ENCODE peak calls at places on chromosomes 13 and 19, in six cellular contexts. One of them, this sample, is unnamed. For H3K4me1 and H3K36me3, the result is how much of the 10 kb centered on the place peaks cover.

GRCh38 chr13:107373551-107373950 is 805.6 kb upstream of the ARGLU1 start:
- DNase-seq in neuronal stem cell: peak
- DNase-seq in pancreas: no peak
- DNase-seq in naive thymus-derived CD4-positive, alpha-beta T cell: no peak
- DNase-seq in SK-N-SH: no peak
- DNase-seq in endodermal cell: peak
- DNase-seq in this sample: no peak

GRCh38 chr13:62296812-62297211 is 881.2 kb upstream of the PCDH20 start:
- DNase-seq in pancreas: no peak
- DNase-seq in neuronal stem cell: no peak
- DNase-seq in endodermal cell: no peak
- DNase-seq in SK-N-SH: no peak
- DNase-seq in naive thymus-derived CD4-positive, alpha-beta T cell: no peak
- DNase-seq in this sample: no peak

GRCh38 chr19:33040994-33041827 is 23.5 kb downstream of the RHPN2 start:
- DNase-seq in SK-N-SH: no peak
- DNase-seq in neuronal stem cell: no peak
- DNase-seq in endodermal cell: no peak
- DNase-seq in naive thymus-derived CD4-positive, alpha-beta T cell: no peak
- DNase-seq in pancreas: peak
- DNase-seq in this sample: peak

GRCh38 chr13:30884543-30884942 is 21.5 kb upstream of the MEDAG start:
- DNase-seq in neuronal stem cell: no peak
- DNase-seq in SK-N-SH: no peak
- DNase-seq in endodermal cell: no peak
- DNase-seq in pancreas: no peak
- DNase-seq in naive thymus-derived CD4-positive, alpha-beta T cell: no peak
- DNase-seq in this sample: no peak

GRCh38 chr13:114142137-114142550 is 9.7 kb upstream of the RASA3 start:
- DNase-seq in naive thymus-derived CD4-positive, alpha-beta T cell: no peak
- DNase-seq in SK-N-SH: peak
- DNase-seq in endodermal cell: no peak
- DNase-seq in pancreas: no peak
- DNase-seq in neuronal stem cell: no peak
- DNase-seq in this sample: no peak

GRCh38 chr19:49786432-49786831 is 19.6 kb downstream of the AP2A1 start:
- DNase-seq in SK-N-SH: no peak
- DNase-seq in endodermal cell: no peak
- DNase-seq in pancreas: no peak
- DNase-seq in naive thymus-derived CD4-positive, alpha-beta T cell: no peak
- DNase-seq in neuronal stem cell: no peak
- DNase-seq in this sample: no peak

GRCh38 chr13:94079876-94080275 is 399.6 kb downstream of the DCT start:
- DNase-seq in pancreas: no peak
- DNase-seq in naive thymus-derived CD4-positive, alpha-beta T cell: no peak
- DNase-seq in endodermal cell: no peak
- DNase-seq in SK-N-SH: no peak
- DNase-seq in neuronal stem cell: no peak
- DNase-seq in this sample: no peak

GRCh38 chr13:98515804-98516465 is 61.0 kb downstream of the STK24 start:
- DNase-seq in pancreas: no peak
- DNase-seq in endodermal cell: no peak
- DNase-seq in SK-N-SH: no peak
- DNase-seq in naive thymus-derived CD4-positive, alpha-beta T cell: no peak
- DNase-seq in neuronal stem cell: no peak
- DNase-seq in this sample: no peak

GRCh38 chr19:39953915-39954314 is 17.1 kb upstream of the PSMC4 start:
- DNase-seq in naive thymus-derived CD4-positive, alpha-beta T cell: no peak
- DNase-seq in pancreas: no peak
- DNase-seq in neuronal stem cell: no peak
- DNase-seq in endodermal cell: no peak
- DNase-seq in SK-N-SH: no peak
- DNase-seq in this sample: no peak

GRCh38 chr19:48596679-48597465 is 9.7 kb upstream of the SPACA4 start:
- DNase-seq in naive thymus-derived CD4-positive, alpha-beta T cell: peak
- DNase-seq in endodermal cell: no peak
- DNase-seq in SK-N-SH: no peak
- DNase-seq in neuronal stem cell: no peak
- DNase-seq in pancreas: no peak
- DNase-seq in this sample: no peak

GRCh38 chr19:10085641-10086031 is 481 bp upstream of the SHFL start:
- DNase-seq in pancreas: no peak
- DNase-seq in SK-N-SH: no peak
- DNase-seq in endodermal cell: no peak
- DNase-seq in naive thymus-derived CD4-positive, alpha-beta T cell: no peak
- DNase-seq in neuronal stem cell: no peak
- DNase-seq in this sample: peak

GRCh38 chr19:21166436-21166835 is 24.6 kb downstream of the ZNF431 start:
- DNase-seq in endodermal cell: no peak
- DNase-seq in neuronal stem cell: no peak
- DNase-seq in SK-N-SH: no peak
- DNase-seq in pancreas: no peak
- DNase-seq in naive thymus-derived CD4-positive, alpha-beta T cell: no peak
- DNase-seq in this sample: no peak

DNA sequence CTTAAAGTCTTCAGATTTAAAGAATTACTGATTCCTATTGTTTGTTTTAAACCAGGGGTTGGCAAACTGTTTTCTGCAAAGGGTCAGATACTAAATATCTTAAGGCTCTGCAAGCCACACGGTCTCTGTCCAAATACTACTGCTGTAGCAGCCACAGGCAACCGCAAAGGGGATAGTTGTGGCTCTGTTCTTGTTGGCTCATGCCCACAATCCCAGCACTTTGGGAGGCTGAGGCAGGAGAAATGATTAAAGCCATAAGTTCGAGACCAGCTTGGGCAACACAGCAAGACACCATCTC is 22.4 kb downstream of the RANBP3 start:
- DNase-seq in SK-N-SH: no peak
- DNase-seq in naive thymus-derived CD4-positive, alpha-beta T cell: no peak
- DNase-seq in pancreas: no peak
- DNase-seq in neuronal stem cell: no peak
- DNase-seq in endodermal cell: no peak
- DNase-seq in this sample: no peak
- H3K4me1 ChIP-seq in SK-N-SH: half or more
- H3K4me1 ChIP-seq in naive thymus-derived CD4-positive, alpha-beta T cell: under half
- H3K4me1 ChIP-seq in pancreas: under half
- H3K4me1 ChIP-seq in neuronal stem cell: under half
- H3K4me1 ChIP-seq in endodermal cell: under half
- H3K4me1 ChIP-seq in this sample: half or more

DNA sequence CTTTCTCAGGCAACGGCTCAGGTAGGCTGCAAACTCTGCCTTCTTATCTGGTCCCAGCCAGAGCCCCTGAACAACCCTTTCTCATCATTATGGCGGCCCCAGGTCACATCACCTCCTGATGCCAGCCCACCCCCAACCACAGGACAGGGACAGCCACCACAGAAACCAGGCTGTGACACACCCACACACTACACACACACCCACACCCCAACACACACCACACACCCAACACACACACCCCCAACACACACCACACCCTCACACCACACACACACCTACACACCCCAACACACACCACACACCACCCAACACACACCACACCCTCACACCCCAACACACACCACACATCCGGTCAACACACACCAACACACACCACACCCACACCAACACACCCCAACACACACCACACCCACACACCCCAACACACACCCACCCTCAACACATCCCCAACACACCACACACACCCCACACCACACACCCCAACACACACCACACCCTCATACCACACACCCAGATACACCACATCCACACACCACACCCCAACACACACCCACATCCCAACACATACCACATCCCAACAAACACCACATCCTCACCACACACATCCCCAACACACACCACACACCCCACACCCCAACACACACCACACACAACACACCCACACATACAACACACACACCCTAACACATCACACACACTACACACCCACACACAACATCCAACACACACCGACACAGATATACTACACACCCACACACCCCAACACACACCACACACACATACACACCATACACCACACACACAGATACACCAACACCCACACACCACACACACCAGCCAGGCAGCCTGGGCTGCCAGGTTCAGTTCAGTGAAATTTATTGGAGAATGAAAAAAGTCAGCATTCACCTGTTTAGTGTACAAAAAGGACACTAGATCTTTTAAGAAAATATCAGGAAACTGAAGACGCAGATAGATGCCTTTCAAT is 4.2 kb upstream of the ISYNA1 start:
- DNase-seq in neuronal stem cell: no peak
- DNase-seq in SK-N-SH: no peak
- DNase-seq in pancreas: no peak
- DNase-seq in naive thymus-derived CD4-positive, alpha-beta T cell: no peak
- DNase-seq in endodermal cell: no peak
- DNase-seq in this sample: no peak
- H3K36me3 ChIP-seq in neuronal stem cell: under half
- H3K36me3 ChIP-seq in SK-N-SH: under half
- H3K36me3 ChIP-seq in pancreas: under half
- H3K36me3 ChIP-seq in naive thymus-derived CD4-positive, alpha-beta T cell: under half
- H3K36me3 ChIP-seq in endodermal cell: under half
- H3K36me3 ChIP-seq in this sample: under half

GRCh38 chr19:50791594-50792245 is 1.5 kb downstream of the ACP4 start:
- DNase-seq in endodermal cell: peak
- DNase-seq in pancreas: no peak
- DNase-seq in SK-N-SH: peak
- DNase-seq in naive thymus-derived CD4-positive, alpha-beta T cell: no peak
- DNase-seq in neuronal stem cell: no peak
- DNase-seq in this sample: no peak
- H3K4me1 ChIP-seq in endodermal cell: under half
- H3K4me1 ChIP-seq in pancreas: under half
- H3K4me1 ChIP-seq in SK-N-SH: under half
- H3K4me1 ChIP-seq in naive thymus-derived CD4-positive, alpha-beta T cell: under half
- H3K4me1 ChIP-seq in neuronal stem cell: under half
- H3K4me1 ChIP-seq in this sample: under half

DNA sequence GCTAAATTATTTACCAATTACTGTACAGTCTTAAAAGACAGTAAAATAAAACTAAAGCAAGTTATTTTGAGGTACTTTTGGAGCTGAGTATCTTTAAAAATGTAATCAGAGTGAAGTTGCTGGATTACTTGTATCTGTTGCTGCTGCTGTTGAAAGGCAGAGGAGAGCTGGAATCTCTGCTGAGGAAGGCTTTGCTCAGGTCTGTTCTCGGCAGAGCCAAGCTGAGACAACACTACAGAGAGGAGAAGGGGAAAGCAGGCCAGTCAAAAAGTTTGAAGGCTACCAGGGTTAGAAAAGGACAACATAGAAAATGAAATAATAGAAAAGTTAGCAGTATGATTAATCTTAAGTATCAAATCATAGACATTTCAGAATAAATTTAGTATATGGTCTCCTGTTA is 9.8 kb downstream of the EXOSC8 start:
- DNase-seq in naive thymus-derived CD4-positive, alpha-beta T cell: no peak
- DNase-seq in pancreas: no peak
- DNase-seq in SK-N-SH: no peak
- DNase-seq in neuronal stem cell: no peak
- DNase-seq in endodermal cell: no peak
- DNase-seq in this sample: no peak
- H3K36me3 ChIP-seq in naive thymus-derived CD4-positive, alpha-beta T cell: under half
- H3K36me3 ChIP-seq in pancreas: under half
- H3K36me3 ChIP-seq in SK-N-SH: half or more
- H3K36me3 ChIP-seq in neuronal stem cell: under half
- H3K36me3 ChIP-seq in endodermal cell: half or more
- H3K36me3 ChIP-seq in this sample: under half

DNA sequence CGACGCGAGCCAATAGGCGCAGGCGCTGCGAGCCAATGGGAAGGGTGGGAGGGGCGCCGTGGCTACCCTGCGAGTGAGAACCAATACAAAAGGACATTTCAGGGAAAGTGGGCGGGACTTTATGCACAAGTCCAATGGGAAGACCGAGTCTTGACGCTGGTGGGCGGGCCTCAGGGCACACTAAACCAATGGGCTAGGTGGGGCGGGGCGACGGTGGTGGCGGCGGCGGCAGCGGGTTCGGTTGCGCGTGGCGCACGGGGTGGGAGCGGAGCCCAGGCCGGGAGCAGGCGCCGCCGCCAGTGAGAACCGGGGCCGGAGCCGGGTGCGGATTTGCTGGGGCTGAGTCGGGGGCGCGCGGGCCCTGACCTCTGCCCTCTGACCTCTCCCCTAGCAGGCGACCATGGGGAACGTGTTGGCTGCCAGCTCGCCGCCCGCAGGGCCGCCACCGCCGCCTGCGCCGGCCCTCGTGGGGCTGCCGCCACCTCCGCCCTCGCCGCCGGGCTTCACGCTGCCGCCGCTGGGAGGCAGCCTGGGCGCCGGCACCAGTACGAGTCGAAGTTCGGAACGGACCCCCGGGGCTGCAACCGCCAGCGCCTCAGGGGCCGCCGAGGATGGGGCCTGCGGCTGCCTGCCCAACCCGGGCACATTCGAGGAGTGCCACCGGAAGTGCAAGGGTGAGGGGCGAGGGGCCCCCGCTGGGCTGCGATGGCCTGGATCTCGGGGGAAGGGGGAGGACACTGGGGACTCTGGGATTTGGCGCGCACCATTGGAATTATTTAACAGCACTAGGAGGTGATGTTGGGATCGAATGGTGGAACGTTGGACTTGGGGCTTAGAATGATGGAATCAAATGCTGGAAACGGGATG is at the start of gene TOMM40:
- DNase-seq in neuronal stem cell: no peak
- DNase-seq in SK-N-SH: peak
- DNase-seq in naive thymus-derived CD4-positive, alpha-beta T cell: no peak
- DNase-seq in endodermal cell: peak
- DNase-seq in pancreas: peak
- DNase-seq in this sample: no peak
- H3K4me1 ChIP-seq in neuronal stem cell: under half
- H3K4me1 ChIP-seq in SK-N-SH: under half
- H3K4me1 ChIP-seq in naive thymus-derived CD4-positive, alpha-beta T cell: under half
- H3K4me1 ChIP-seq in endodermal cell: under half
- H3K4me1 ChIP-seq in pancreas: under half
- H3K4me1 ChIP-seq in this sample: under half

DNA sequence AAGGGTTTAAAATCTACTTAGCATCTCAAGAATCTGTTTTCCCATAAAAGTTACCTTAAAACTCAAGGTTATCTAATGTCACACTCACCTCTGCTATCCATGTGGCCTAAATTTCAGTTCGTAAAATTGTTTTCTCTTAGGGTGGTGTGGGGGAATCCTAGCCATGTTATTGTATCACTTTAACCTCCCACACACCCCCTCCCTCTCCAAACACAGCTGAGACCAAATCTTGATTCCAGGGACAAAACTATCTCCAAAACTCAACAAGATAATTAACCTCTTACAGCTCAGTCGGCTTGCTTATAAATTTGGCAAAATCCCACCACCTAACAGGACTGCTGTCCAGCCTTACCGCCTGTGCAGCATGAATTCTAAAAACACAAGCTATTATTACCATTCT is 3.8 kb downstream of the CARS2 start:
- DNase-seq in pancreas: no peak
- DNase-seq in SK-N-SH: no peak
- DNase-seq in naive thymus-derived CD4-positive, alpha-beta T cell: no peak
- DNase-seq in neuronal stem cell: no peak
- DNase-seq in endodermal cell: no peak
- DNase-seq in this sample: no peak
- H3K36me3 ChIP-seq in pancreas: under half
- H3K36me3 ChIP-seq in SK-N-SH: under half
- H3K36me3 ChIP-seq in naive thymus-derived CD4-positive, alpha-beta T cell: under half
- H3K36me3 ChIP-seq in neuronal stem cell: under half
- H3K36me3 ChIP-seq in endodermal cell: half or more
- H3K36me3 ChIP-seq in this sample: under half

GRCh38 chr19:44753619-44753931 is 5.1 kb downstream of the BCL3 start:
- DNase-seq in SK-N-SH: no peak
- DNase-seq in naive thymus-derived CD4-positive, alpha-beta T cell: no peak
- DNase-seq in pancreas: no peak
- DNase-seq in endodermal cell: no peak
- DNase-seq in neuronal stem cell: no peak
- DNase-seq in this sample: no peak
- H3K4me1 ChIP-seq in SK-N-SH: under half
- H3K4me1 ChIP-seq in naive thymus-derived CD4-positive, alpha-beta T cell: under half
- H3K4me1 ChIP-seq in pancreas: under half
- H3K4me1 ChIP-seq in endodermal cell: under half
- H3K4me1 ChIP-seq in neuronal stem cell: under half
- H3K4me1 ChIP-seq in this sample: half or more